ENCODE peak calls at places on chromosomes 1 and 21, in eight cellular contexts. J, Y, H, Z, V, A, I and D are unnamed samples.

GRCh38 chr1:229059671-229060079 is 211.2 kb upstream of the RAB4A start:
- DNase-seq in J (no peak), Y (peak), H (peak), Z (no peak), V (no peak), A (no peak), I (no peak), D (no peak)

GRCh38 chr1:202639500-202639899 is 70.8 kb downstream of the SYT2 start:
- DNase-seq in J (no peak), Y (no peak), H (peak), Z (no peak), V (no peak), A (no peak), I (no peak), D (no peak)

GRCh38 chr1:246301553-246302250 is 205.4 kb downstream of the SMYD3 start:
- DNase-seq in J (no peak), Y (peak), H (no peak), Z (no peak), V (no peak), A (no peak), I (no peak), D (no peak)

GRCh38 chr21:33914188-33914587 is 1.4 kb downstream of the ATP5PO start:
- DNase-seq in J (no peak), Y (no peak), H (no peak), Z (no peak), V (no peak), A (no peak), I (no peak), D (no peak)

GRCh38 chr1:234607091-234608025 is 2.6 kb downstream of the IRF2BP2 start:
- DNase-seq in J (peak), Y (peak), H (no peak), Z (no peak), V (no peak), A (peak), I (no peak), D (no peak)

GRCh38 chr1:178484698-178485225 is 12.0 kb downstream of the CLEC20A start:
- DNase-seq in J (no peak), Y (no peak), H (no peak), Z (no peak), V (no peak), A (no peak), I (no peak), D (no peak)

GRCh38 chr1:18480315-18481189 is at the start of gene KLHDC7A:
- DNase-seq in J (no peak), Y (no peak), H (no peak), Z (peak), V (no peak), A (no peak), I (no peak), D (no peak)

GRCh38 chr1:29973406-29973805 is 737.1 kb downstream of the PTPRU start:
- DNase-seq in J (no peak), Y (no peak), H (no peak), Z (no peak), V (no peak), A (no peak), I (no peak), D (no peak)

GRCh38 chr1:205811660-205812059 is 1.3 kb downstream of the SLC41A1 start:
- DNase-seq in J (no peak), Y (peak), H (peak), Z (no peak), V (peak), A (no peak), I (no peak), D (no peak)

GRCh38 chr1:84715620-84716019 is 25.4 kb upstream of the SSX2IP start:
- DNase-seq in J (no peak), Y (peak), H (no peak), Z (no peak), V (no peak), A (no peak), I (no peak), D (no peak)

GRCh38 chr21:39083377-39084008 is 99.8 kb downstream of the PSMG1 start:
- DNase-seq in J (peak), Y (no peak), H (no peak), Z (no peak), V (no peak), A (peak), I (no peak), D (no peak)

GRCh38 chr21:41640756-41641509 is 125.9 kb downstream of the RIPK4 start:
- DNase-seq in J (no peak), Y (peak), H (no peak), Z (no peak), V (no peak), A (no peak), I (no peak), D (no peak)

GRCh38 chr21:32099812-32100416 is 178.9 kb downstream of the MIS18A start:
- DNase-seq in J (no peak), Y (peak), H (no peak), Z (peak), V (no peak), A (no peak), I (no peak), D (no peak)

GRCh38 chr1:108151548-108151947 is 48.6 kb downstream of the SLC25A24 start:
- DNase-seq in J (no peak), Y (no peak), H (no peak), Z (no peak), V (no peak), A (no peak), I (no peak), D (no peak)